ENCODE peak calls at places on chromosome X, in eight cellular contexts. V is left cardiac atrium, O is heart left ventricle, D is Kasumi-1, R is midbrain, J is AML-193, I is dermis microvascular lymphatic vessel endothelial cell, E is heart right ventricle. Q is an unnamed sample.

GRCh38 chrX:56798866-56799864 is 70.1 kb downstream of the NBDY start:
- DNase-seq in J (no peak), R (peak), V (no peak), O (no peak), E (no peak), D (no peak), I (peak), Q (no peak)

GRCh38 chrX:107355533-107355932 is 93.9 kb upstream of the FRMPD3 start:
- DNase-seq in E (no peak), O (no peak), D (no peak), J (no peak), I (no peak), R (no peak), V (no peak), Q (no peak)

GRCh38 chrX:1242901-1243402 is 25.7 kb upstream of the CSF2RA start:
- DNase-seq in J (no peak), O (no peak), I (no peak), D (no peak), E (no peak), R (no peak), V (no peak), Q (no peak)

GRCh38 chrX:41025926-41026325 is 59.3 kb upstream of the USP9X start:
- DNase-seq in E (no peak), R (no peak), I (no peak), V (no peak), O (no peak), D (no peak), J (no peak), Q (no peak)

GRCh38 chrX:68999351-68999750 is 165.9 kb downstream of the PJA1 start:
- DNase-seq in J (no peak), I (no peak), V (no peak), D (no peak), R (no peak), E (no peak), O (no peak), Q (no peak)

GRCh38 chrX:106952988-106953387 is 32.8 kb downstream of the CLDN2 start:
- DNase-seq in J (peak), I (peak), R (peak), O (no peak), V (no peak), D (peak), E (no peak), Q (peak)

GRCh38 chrX:72714471-72714916 is 388 bp upstream of the PHKA1 start:
- DNase-seq in O (peak), R (peak), E (peak), D (peak), J (peak), V (peak), I (no peak), Q (no peak)

GRCh38 chrX:113260474-113260873 is 419.8 kb upstream of the AMOT start:
- DNase-seq in O (no peak), D (peak), I (no peak), R (no peak), J (no peak), V (no peak), E (no peak), Q (peak)

GRCh38 chrX:71604141-71604540 is 14.2 kb downstream of the CXCR3 start:
- DNase-seq in D (no peak), R (no peak), E (no peak), I (no peak), V (no peak), J (no peak), O (no peak), Q (no peak)

GRCh38 chrX:150848914-150849365 is 49.5 kb downstream of the CD99L2 start:
- DNase-seq in O (no peak), V (no peak), D (no peak), I (peak), J (peak), E (no peak), R (no peak), Q (no peak)

GRCh38 chrX:25023908-25024307 is 8.1 kb upstream of the ARX start:
- DNase-seq in D (no peak), O (no peak), V (no peak), R (no peak), I (no peak), J (no peak), E (no peak), Q (no peak)

GRCh38 chrX:16882188-16882587 is 12.0 kb upstream of the RBBP7 start:
- DNase-seq in R (no peak), E (peak), V (peak), O (no peak), D (no peak), I (no peak), J (peak), Q (peak)

GRCh38 chrX:10129229-10129628 is 27.5 kb upstream of the CLCN4 start:
- DNase-seq in O (no peak), I (no peak), V (no peak), D (no peak), E (no peak), R (no peak), J (no peak), Q (no peak)

GRCh38 chrX:151870603-151871002 is 42.1 kb upstream of the MAGEA4 start:
- DNase-seq in J (no peak), D (no peak), V (no peak), O (no peak), I (peak), R (no peak), E (no peak), Q (no peak)

GRCh38 chrX:40006025-40007017 is 91.4 kb downstream of the BCOR start:
- DNase-seq in D (no peak), O (peak), E (peak), I (no peak), J (peak), R (no peak), V (peak), Q (no peak)

GRCh38 chrX:18448416-18448815 is 23.0 kb downstream of the CDKL5 start:
- DNase-seq in V (no peak), O (no peak), R (no peak), D (no peak), J (no peak), E (no peak), I (no peak), Q (no peak)

GRCh38 chrX:153621949-153622598 is 23.1 kb upstream of the CCNQ start:
- DNase-seq in E (no peak), V (no peak), O (no peak), J (no peak), I (no peak), D (no peak), R (no peak), Q (no peak)

GRCh38 chrX:123324628-123325027 is 140.6 kb downstream of the GRIA3 start:
- DNase-seq in O (no peak), E (no peak), D (no peak), V (no peak), R (no peak), J (no peak), I (no peak), Q (no peak)

GRCh38 chrX:119036369-119037029 is 36.3 kb upstream of the CT47C1 start:
- DNase-seq in E (no peak), R (no peak), V (no peak), O (no peak), I (no peak), J (no peak), D (no peak), Q (no peak)

GRCh38 chrX:103417933-103418332 is 41.6 kb downstream of the BEX3 start:
- DNase-seq in O (no peak), I (no peak), R (no peak), V (no peak), E (no peak), D (no peak), J (no peak), Q (no peak)

GRCh38 chrX:64977830-64978229 is 1.6 kb upstream of the ZC4H2 start:
- DNase-seq in I (no peak), E (no peak), D (no peak), R (no peak), J (no peak), V (no peak), O (no peak), Q (no peak)

GRCh38 chrX:103520391-103520790 is 1.1 kb upstream of the RAB40A start:
- DNase-seq in R (no peak), V (no peak), J (no peak), I (no peak), D (no peak), E (no peak), O (no peak), Q (no peak)

GRCh38 chrX:148271263-148271662 is 229.2 kb upstream of the AFF2 start:
- DNase-seq in O (no peak), J (peak), I (no peak), D (peak), V (no peak), E (no peak), R (no peak), Q (no peak)

GRCh38 chrX:14351889-14352288 is 177.4 kb upstream of the GLRA2 start:
- DNase-seq in R (no peak), O (no peak), E (no peak), V (no peak), J (no peak), D (no peak), I (no peak), Q (no peak)

GRCh38 chrX:138709886-138710285 is 1.6 kb downstream of the FGF13 start:
- DNase-seq in E (no peak), J (no peak), O (no peak), R (no peak), I (no peak), V (no peak), D (no peak), Q (no peak)

GRCh38 chrX:103275947-103276567 is 493 bp downstream of the TCEAL5 start:
- DNase-seq in J (no peak), V (no peak), R (peak), O (no peak), I (no peak), D (no peak), E (no peak), Q (no peak)

GRCh38 chrX:1093112-1093511 is 119.3 kb downstream of the CRLF2 start:
- DNase-seq in O (no peak), D (no peak), I (no peak), R (no peak), E (no peak), V (no peak), J (no peak), Q (no peak)

GRCh38 chrX:30787012-30787411 is 102.0 kb downstream of the TAB3 start:
- DNase-seq in E (no peak), V (no peak), I (no peak), R (no peak), D (no peak), O (no peak), J (no peak), Q (no peak)

GRCh38 chrX:101550825-101551767 is 749 bp downstream of the ARMCX1 start:
- DNase-seq in V (peak), R (peak), D (peak), E (peak), O (peak), J (no peak), I (peak), Q (no peak)

GRCh38 chrX:106698693-106699092 is 27.8 kb upstream of the RNF128 start:
- DNase-seq in R (no peak), V (no peak), I (no peak), J (no peak), E (no peak), D (no peak), O (no peak), Q (no peak)